ENCODE peak calls at places on chromosomes 3 and 15, in six cellular contexts. M is A549, L is K562, E is upper lobe of left lung, J is GM12878, D is HepG2. S is an unnamed sample.

GRCh38 chr3:184663756-184664155 is 48.1 kb downstream of the MAGEF1 start:
- ATAC-seq in M (no peak), L (no peak), E (no peak), J (no peak), D (no peak), S (no peak)

GRCh38 chr3:63731866-63732265 is 79.4 kb downstream of the SNTN start:
- ATAC-seq in M (no peak), L (no peak), E (no peak), J (no peak), D (no peak), S (no peak)

GRCh38 chr3:105518806-105519418 is 152.2 kb downstream of the ALCAM start:
- ATAC-seq in M (peak; percentile 95), L (peak; percentile 68), E (peak; percentile 76), J (peak; percentile 96), D (peak; percentile 78), S (peak; percentile 34)

GRCh38 chr15:78538358-78538757 is 1.9 kb upstream of the PSMA4 start:
- ATAC-seq in M (no peak), L (no peak), E (no peak), J (no peak), D (no peak), S (no peak)

GRCh38 chr3:159797771-159798170 is 190.9 kb upstream of the IL12A start:
- ATAC-seq in M (no peak), L (no peak), E (no peak), J (no peak), D (no peak), S (no peak)

GRCh38 chr3:124248471-124249028 is 256.6 kb upstream of the ROPN1 start:
- ATAC-seq in M (peak; percentile 76), L (no peak), E (peak; percentile 72), J (no peak), D (no peak), S (peak; percentile 85)

GRCh38 chr3:152968388-152969024 is 133.6 kb downstream of the P2RY1 start:
- ATAC-seq in M (peak; percentile 27), L (peak; percentile 74), E (no peak), J (no peak), D (no peak), S (no peak)

GRCh38 chr15:72037321-72037720 is 80.6 kb downstream of the MYO9A start:
- ATAC-seq in M (no peak), L (no peak), E (no peak), J (no peak), D (no peak), S (no peak)

GRCh38 chr3:128581566-128581965 is 69.1 kb downstream of the RPN1 start:
- ATAC-seq in M (no peak), L (no peak), E (no peak), J (no peak), D (no peak), S (no peak)

GRCh38 chr3:42094128-42094527 is 3.0 kb downstream of the TRAK1 start:
- ATAC-seq in M (no peak), L (no peak), E (no peak), J (peak; percentile 71), D (no peak), S (no peak)

GRCh38 chr3:135393159-135393558 is 572.4 kb upstream of the PPP2R3A start:
- ATAC-seq in M (no peak), L (no peak), E (no peak), J (no peak), D (no peak), S (no peak)

GRCh38 chr3:116150655-116151054 is 294.6 kb downstream of the LSAMP start:
- ATAC-seq in M (no peak), L (no peak), E (no peak), J (no peak), D (no peak), S (no peak)

GRCh38 chr15:42072141-42072685 is 22.1 kb downstream of the PLA2G4D start:
- ATAC-seq in M (no peak), L (no peak), E (no peak), J (no peak), D (no peak), S (no peak)

GRCh38 chr3:105649469-105649868 is 219.3 kb downstream of the CBLB start:
- ATAC-seq in M (no peak), L (no peak), E (no peak), J (peak; percentile 40), D (no peak), S (no peak)

GRCh38 chr3:105387122-105387751 is 20.5 kb downstream of the ALCAM start:
- ATAC-seq in M (peak; percentile 96), L (no peak), E (no peak), J (no peak), D (peak; percentile 97), S (no peak)

GRCh38 chr15:72411544-72411943 is 13.4 kb downstream of the TMEM202 start:
- ATAC-seq in M (no peak), L (no peak), E (no peak), J (no peak), D (no peak), S (no peak)

GRCh38 chr15:68447976-68448755 is 16.2 kb upstream of the ITGA11 start:
- ATAC-seq in M (no peak), L (no peak), E (no peak), J (no peak), D (no peak), S (no peak)
- TF ChIP-seq EP300 in M (no peak), L (no peak), E (no peak), J (no peak), D (no peak), S (no peak)

DNA sequence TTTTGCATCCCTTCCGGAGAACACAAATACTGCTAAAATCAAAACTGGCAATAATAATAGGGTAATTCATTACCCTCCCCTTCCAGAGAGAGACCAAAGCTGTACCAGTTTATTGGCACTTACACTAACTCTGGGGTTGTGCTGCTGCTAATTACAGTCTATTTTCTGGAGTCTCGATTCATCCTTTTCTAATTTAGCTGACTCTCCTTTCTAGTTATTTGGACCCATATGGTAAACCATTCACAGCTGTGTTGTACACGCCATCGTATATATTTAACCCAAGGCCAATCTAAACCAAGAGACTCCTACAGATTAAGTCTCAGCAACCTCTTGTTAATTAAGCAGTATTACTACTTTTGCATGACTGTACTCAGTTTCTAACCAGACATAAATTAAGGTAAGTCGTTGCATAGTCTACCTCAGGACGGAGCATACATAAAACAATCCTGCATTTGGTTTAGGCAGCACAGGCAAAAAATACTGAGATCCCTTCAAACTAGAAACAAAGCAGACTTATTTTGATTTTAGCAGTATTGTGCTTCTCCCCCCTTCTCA is 22.5 kb downstream of the ANXA2 start:
- ATAC-seq in M (no peak), L (no peak), E (no peak), J (no peak), D (no peak), S (no peak)
- H3K4me3 ChIP-seq in M (peak overlapping the region; percentile 4), L (no peak overlapping the region), E (no peak overlapping the region), J (no peak overlapping the region), D (no peak overlapping the region), S (no peak overlapping the region)

GRCh38 chr3:136624894-136625815 is 127.0 kb downstream of the STAG1 start:
- ATAC-seq in M (peak; percentile 78), L (no peak), E (peak; percentile 43), J (peak; percentile 82), D (peak; percentile 98), S (no peak)
- TF ChIP-seq EP300 in M (no peak), L (no peak), E (no peak), J (no peak), D (no peak), S (no peak)

DNA sequence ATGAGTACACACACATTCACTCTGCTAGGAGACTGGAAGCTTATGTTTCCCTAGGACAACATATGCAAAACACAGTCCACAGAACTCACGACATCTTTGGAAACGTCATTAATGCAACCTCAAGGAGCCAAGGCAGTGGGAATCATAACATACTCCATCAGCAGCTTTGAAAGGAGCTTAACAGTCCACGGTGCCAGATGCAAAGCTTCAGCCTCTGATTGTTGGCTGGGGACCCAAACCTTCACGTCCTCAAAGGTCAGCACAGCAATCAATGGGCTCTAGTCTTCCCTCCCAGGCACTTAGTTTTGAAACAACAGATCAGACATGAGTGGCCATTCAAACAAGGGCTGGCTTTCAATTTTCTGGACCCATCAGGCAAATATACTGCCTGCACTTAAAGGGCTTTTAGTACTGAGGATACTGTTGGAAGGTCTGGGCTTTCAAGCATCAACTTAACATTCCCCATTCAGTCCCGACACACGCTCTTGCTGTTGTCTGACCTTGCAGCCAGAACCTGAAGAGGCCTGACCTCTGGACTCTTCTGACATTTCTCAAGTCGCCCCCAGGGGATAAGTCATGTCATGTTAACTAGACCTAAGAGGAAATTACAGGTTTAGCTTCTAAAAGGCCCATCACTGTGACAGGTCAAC is 223.0 kb downstream of the PDZRN3 start:
- ATAC-seq in M (no peak), L (no peak), E (no peak), J (no peak), D (no peak), S (peak; percentile 70)
- H3K4me3 ChIP-seq in M (no peak overlapping the region), L (no peak overlapping the region), E (no peak overlapping the region), J (no peak overlapping the region), D (no peak overlapping the region), S (no peak overlapping the region)

GRCh38 chr3:49339947-49340800 is at the start of gene USP4:
- ATAC-seq in M (peak; percentile 98), L (peak; percentile 96), E (peak; percentile 97), J (peak; percentile 92), D (peak; percentile 92), S (peak; percentile 95)
- TF ChIP-seq EP300 in M (no peak), L (peak; percentile 12), E (no peak), J (peak; percentile 54), D (no peak), S (no peak)